ENCODE peak calls at places on chromosomes 11 and 22, in four cellular contexts. A is tibial nerve, T is Panc1, Z is heart left ventricle. J is an unnamed sample.

GRCh38 chr22:47608421-47608820 is 846.0 kb downstream of the TBC1D22A start:
- DNase-seq in A (no peak), T (no peak), Z (no peak), J (no peak)

GRCh38 chr11:91997178-91997577 is 227.4 kb upstream of the FAT3 start:
- DNase-seq in A (no peak), T (no peak), Z (no peak), J (no peak)

GRCh38 chr11:46381046-46381835 is at the start of gene MDK:
- DNase-seq in A (no peak), T (no peak), Z (no peak), J (no peak)

GRCh38 chr22:40506762-40507161 is 129.8 kb downstream of the MRTFA start:
- DNase-seq in A (no peak), T (no peak), Z (no peak), J (no peak)

GRCh38 chr11:34242037-34242625 is 115.7 kb downstream of the ABTB2 start:
- DNase-seq in A (no peak), T (no peak), Z (no peak), J (no peak)

GRCh38 chr22:39503590-39503989 is 1.5 kb downstream of the MIEF1 start:
- DNase-seq in A (no peak), T (no peak), Z (no peak), J (no peak)

GRCh38 chr11:4187055-4187988 is 92.7 kb downstream of the RRM1 start:
- DNase-seq in A (peak), T (peak), Z (peak), J (peak)

GRCh38 chr11:46521947-46522681 is 71.7 kb downstream of the AMBRA1 start:
- DNase-seq in A (no peak), T (no peak), Z (no peak), J (no peak)

GRCh38 chr22:26482171-26482570 is 1.4 kb downstream of the HPS4 start:
- DNase-seq in A (no peak), T (no peak), Z (no peak), J (no peak)

GRCh38 chr11:96098511-96099241 is 174.8 kb upstream of the MTMR2 start:
- DNase-seq in A (no peak), T (no peak), Z (no peak), J (no peak)
- H3K27ac ChIP-seq in A (peak), T (no peak), Z (no peak), J (peak)

GRCh38 chr11:89545701-89546100 is 54.5 kb upstream of the NOX4 start:
- DNase-seq in A (no peak), T (no peak), Z (no peak), J (no peak)
- H3K27ac ChIP-seq in A (no peak), T (no peak), Z (no peak), J (no peak)

GRCh38 chr11:78259777-78260470 is 71.2 kb downstream of the USP35 start:
- DNase-seq in A (no peak), T (no peak), Z (no peak), J (no peak)
- H3K27ac ChIP-seq in A (no peak), T (no peak), Z (no peak), J (no peak)

DNA sequence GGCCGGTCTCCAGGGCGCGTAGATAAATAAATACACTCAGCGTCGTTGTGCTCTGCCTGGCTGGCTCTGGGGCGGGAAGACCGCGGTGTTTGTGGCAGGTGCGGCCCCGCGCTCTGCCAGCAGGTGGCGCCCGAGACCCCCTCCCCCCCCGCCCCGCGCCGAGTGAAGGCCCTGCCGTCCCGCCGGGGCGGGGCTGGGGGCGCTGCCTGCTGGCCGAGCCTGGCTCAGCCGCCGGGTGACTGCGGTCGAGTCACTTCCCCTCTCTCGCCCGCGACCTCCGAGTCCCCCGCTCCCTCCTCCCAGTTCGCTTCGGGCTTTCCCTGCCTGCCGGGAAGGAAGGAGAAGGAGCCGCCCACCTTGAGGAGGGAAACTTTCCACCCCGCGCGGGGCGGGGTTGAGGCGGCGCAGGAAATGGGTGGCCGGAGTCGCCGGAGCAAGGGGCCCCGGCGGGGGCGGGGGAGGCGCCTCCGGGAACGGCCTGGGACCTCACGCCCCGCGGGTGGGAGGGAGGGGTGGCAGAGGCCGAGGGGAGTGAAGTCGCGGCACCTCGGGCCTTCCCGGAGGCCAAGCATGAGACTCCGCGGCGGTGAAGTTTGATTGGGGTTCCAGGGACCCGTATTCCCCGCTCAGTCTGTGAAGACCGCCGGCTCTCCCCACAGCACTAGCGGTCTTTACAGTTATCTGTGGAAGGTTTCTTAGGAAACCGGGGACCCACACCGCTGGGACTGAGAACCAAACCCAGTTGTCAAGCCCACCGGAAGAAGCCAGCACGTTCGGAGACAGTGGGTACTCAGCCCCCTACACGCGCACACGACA is 1.5 kb upstream of the EHBP1L1 start:
- DNase-seq in A (peak), T (no peak), Z (peak), J (peak)
- H3K27ac ChIP-seq in A (peak), T (peak), Z (peak), J (peak)

GRCh38 chr11:70433038-70433437 is 34.7 kb downstream of the CTTN start:
- DNase-seq in A (no peak), T (no peak), Z (no peak), J (no peak)
- H3K27ac ChIP-seq in A (no peak), T (no peak), Z (no peak), J (no peak)

GRCh38 chr11:14308897-14309387 is 50.0 kb downstream of the RRAS2 start:
- DNase-seq in A (no peak), T (no peak), Z (no peak), J (no peak)
- H3K27ac ChIP-seq in A (no peak), T (no peak), Z (no peak), J (no peak)

GRCh38 chr22:23516304-23516703 is 63.8 kb downstream of the IGLL1 start:
- DNase-seq in A (no peak), T (no peak), Z (no peak), J (no peak)

GRCh38 chr22:23517804-23518380 is 62.2 kb downstream of the IGLL1 start:
- DNase-seq in A (no peak), T (no peak), Z (no peak), J (no peak)

GRCh38 chr22:23519442-23520177 is 60.5 kb downstream of the IGLL1 start:
- DNase-seq in A (no peak), T (no peak), Z (no peak), J (no peak)

GRCh38 chr22:23520875-23521441 is 59.1 kb downstream of the IGLL1 start:
- DNase-seq in A (peak), T (no peak), Z (peak), J (no peak)

GRCh38 chr22:23518381-23519187 is 61.5 kb downstream of the IGLL1 start:
- DNase-seq in A (no peak), T (no peak), Z (no peak), J (no peak)
- H3K27ac ChIP-seq in A (no peak), T (peak), Z (no peak), J (no peak)

J was measured in AG04450.